ENCODE peak calls at places on chromosome 5, in four cellular contexts. X is GM12878, T is NT2/D1, I is K562. G is an unnamed sample.
A peak's percentile ranks its signal among the peaks of the same experiment; 100 is the strongest.

GRCh38 chr5:143101740-143102386 is 301.6 kb downstream of the NR3C1 start:
- DNase-seq in X (no peak), T (no peak), I (no peak), G (no peak)

GRCh38 chr5:169970911-169971436 is 9.3 kb downstream of the INSYN2B start:
- DNase-seq in X (no peak), T (no peak), I (no peak), G (no peak)

GRCh38 chr5:132747693-132748440 is 641 bp downstream of the CCNI2 start:
- DNase-seq in X (no peak), T (no peak), I (no peak), G (no peak)

GRCh38 chr5:164359260-164359930 is 854.0 kb downstream of the MAT2B start:
- DNase-seq in X (no peak), T (no peak), I (no peak), G (no peak)

GRCh38 chr5:131966551-131966950 is 21.1 kb upstream of the MEIKIN start:
- DNase-seq in X (no peak), T (no peak), I (no peak), G (no peak)

GRCh38 chr5:87746891-87747366 is 334.2 kb upstream of the CCNH start:
- DNase-seq in X (no peak), T (no peak), I (no peak), G (peak; percentile 75)

GRCh38 chr5:58317808-58318207 is 142.1 kb downstream of the PLK2 start:
- DNase-seq in X (no peak), T (no peak), I (no peak), G (no peak)

GRCh38 chr5:88518131-88519016 is 249.7 kb upstream of the TMEM161B start:
- DNase-seq in X (no peak), T (no peak), I (no peak), G (no peak)

GRCh38 chr5:56649569-56649968 is 165.8 kb upstream of the MAP3K1 start:
- DNase-seq in X (no peak), T (no peak), I (no peak), G (no peak)

GRCh38 chr5:35856186-35857003 is at the start of gene IL7R:
- DNase-seq in X (no peak), T (no peak), I (no peak), G (no peak)

GRCh38 chr5:139678751-139679750 is 30.9 kb downstream of the CXXC5 start:
- DNase-seq in X (no peak), T (no peak), I (no peak), G (no peak)

GRCh38 chr5:175444060-175444904 is at the start of gene DRD1:
- DNase-seq in X (no peak), T (no peak), I (peak; percentile 61), G (no peak)

GRCh38 chr5:127976991-127977717 is 106.4 kb upstream of the SLC12A2 start:
- DNase-seq in X (no peak), T (no peak), I (no peak), G (no peak)

GRCh38 chr5:174817610-174818009 is 93.2 kb downstream of the MSX2 start:
- DNase-seq in X (no peak), T (no peak), I (no peak), G (no peak)

GRCh38 chr5:169029087-169029486 is 271.9 kb downstream of the SLIT3 start:
- DNase-seq in X (no peak), T (no peak), I (no peak), G (no peak)

GRCh38 chr5:148378670-148379069 is 5.1 kb upstream of the FBXO38 start:
- DNase-seq in X (no peak), T (no peak), I (no peak), G (no peak)

GRCh38 chr5:1298067-1298551 is 3.2 kb upstream of the TERT start:
- DNase-seq in X (no peak), T (no peak), I (no peak), G (no peak)

GRCh38 chr5:133825631-133826289 is 142.7 kb downstream of the C5orf15 start:
- DNase-seq in X (peak; percentile 77), T (no peak), I (no peak), G (no peak)

GRCh38 chr5:90134892-90135291 is 274.7 kb downstream of the CETN3 start:
- DNase-seq in X (no peak), T (no peak), I (no peak), G (no peak)

GRCh38 chr5:31187591-31187990 is 5.9 kb upstream of the CDH6 start:
- DNase-seq in X (no peak), T (no peak), I (no peak), G (no peak)

GRCh38 chr5:171724771-171725609 is 60.6 kb upstream of the SMIM23 start:
- DNase-seq in X (no peak), T (no peak), I (no peak), G (no peak)

GRCh38 chr5:120463991-120464626 is at the start of gene PRR16:
- DNase-seq in X (no peak), T (no peak), I (peak; percentile 22), G (no peak)

GRCh38 chr5:54361683-54362411 is 51.5 kb upstream of the ARL15 start:
- DNase-seq in X (no peak), T (no peak), I (no peak), G (no peak)

GRCh38 chr5:134423376-134423775 is 11.7 kb upstream of the CDKN2AIPNL start:
- DNase-seq in X (no peak), T (no peak), I (no peak), G (no peak)

GRCh38 chr5:80755634-80756033 is 100.9 kb upstream of the DHFR start:
- DNase-seq in X (peak; percentile 66), T (no peak), I (no peak), G (no peak)

GRCh38 chr5:176837707-176838115 is 27.4 kb downstream of the UNC5A start:
- DNase-seq in X (no peak), T (peak; percentile 78), I (peak; percentile 86), G (peak; percentile 61)

GRCh38 chr5:147223951-147224791 is 10.7 kb upstream of the STK32A start:
- DNase-seq in X (no peak), T (peak; percentile 15), I (no peak), G (peak; percentile 36)

GRCh38 chr5:177538876-177539275 is 15.5 kb downstream of the FAM193B start:
- DNase-seq in X (no peak), T (no peak), I (no peak), G (no peak)

GRCh38 chr5:68374770-68375518 is 159.4 kb downstream of the PIK3R1 start:
- DNase-seq in X (no peak), T (no peak), I (no peak), G (no peak)

GRCh38 chr5:1100652-1101574 is 10.9 kb downstream of the SLC12A7 start:
- DNase-seq in X (no peak), T (no peak), I (no peak), G (no peak)

GRCh38 chr5:157827429-157827828 is 31.5 kb downstream of the CLINT1 start:
- DNase-seq in X (no peak), T (no peak), I (no peak), G (no peak)

GRCh38 chr5:138408023-138408422 is 30.8 kb upstream of the REEP2 start:
- DNase-seq in X (peak; percentile 42), T (no peak), I (no peak), G (no peak)

GRCh38 chr5:18314192-18314778 is 680.0 kb downstream of the TAF11L14 start:
- DNase-seq in X (no peak), T (no peak), I (peak; percentile 20), G (peak; percentile 6)

GRCh38 chr5:76256116-76256889 is 146.8 kb upstream of the IQGAP2 start:
- DNase-seq in X (no peak), T (peak; percentile 58), I (peak; percentile 36), G (peak; percentile 52)

DNA sequence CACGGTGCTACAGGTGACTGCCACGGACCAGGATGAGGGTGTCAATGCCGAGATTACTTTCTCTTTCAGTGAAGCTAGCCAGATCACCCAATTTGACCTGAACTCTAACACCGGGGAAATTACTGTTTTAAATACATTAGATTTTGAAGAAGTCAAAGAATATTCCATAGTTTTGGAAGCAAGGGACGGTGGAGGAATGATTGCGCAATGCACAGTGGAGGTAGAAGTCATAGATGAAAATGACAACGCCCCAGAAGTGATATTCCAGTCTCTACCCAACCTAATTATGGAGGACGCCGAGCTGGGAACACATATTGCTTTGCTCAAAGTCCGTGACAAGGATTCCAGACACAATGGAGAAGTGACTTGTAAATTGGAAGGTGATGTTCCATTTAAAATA is 1.2 kb downstream of the PCDHGB4 start:
- DNase-seq in X (no peak), T (no peak), I (no peak), G (no peak)
- H3K9me3 ChIP-seq in X (peaks cover 5% of the 10 kb centered on the region), T (peaks cover 10% of the 10 kb centered on the region), I (no peaks in the 10 kb centered on the region), G (no peaks in the 10 kb centered on the region)

DNA sequence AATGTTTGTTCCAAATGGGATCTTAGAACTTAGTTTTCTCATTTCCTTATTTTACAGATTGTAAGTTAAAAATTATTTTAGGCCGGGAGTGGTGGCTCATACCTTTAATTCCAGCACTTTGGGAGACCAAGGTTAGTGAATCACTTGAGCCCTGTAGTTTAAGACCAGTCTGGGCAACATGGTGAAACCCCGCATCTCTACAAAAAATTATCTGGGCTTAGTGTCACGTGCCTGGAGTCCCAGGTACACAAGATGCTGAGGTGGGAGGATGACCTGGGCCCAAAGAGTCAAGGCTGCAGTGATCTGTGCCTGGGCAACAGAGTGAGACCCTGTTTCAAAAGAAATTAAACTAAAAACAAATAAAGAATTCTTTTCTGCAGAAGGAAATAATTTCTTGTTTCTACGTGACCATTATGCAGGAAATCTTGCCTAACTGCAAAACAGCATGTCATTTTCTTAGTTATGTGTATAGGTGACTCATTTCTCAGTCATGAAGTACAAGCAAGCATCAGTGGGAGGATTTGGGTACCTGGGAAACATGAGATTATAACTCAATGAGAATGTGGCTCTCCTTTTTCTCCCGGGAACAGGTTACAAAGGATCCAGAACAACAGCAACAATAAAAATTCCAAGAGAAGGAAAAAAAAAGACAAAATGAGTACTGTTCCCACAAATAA is 375.1 kb upstream of the ST8SIA4 start:
- DNase-seq in X (no peak), T (no peak), I (no peak), G (no peak)
- TF ChIP-seq YY1 in X (no peak), T (no peak), I (no peak), G (no peak)

GRCh38 chr5:79235222-79235577 is 731 bp upstream of the JMY start:
- DNase-seq in X (no peak), T (no peak), I (no peak), G (no peak)

GRCh38 chr5:79236970-79237734 is 1.2 kb downstream of the JMY start:
- DNase-seq in X (no peak), T (no peak), I (peak; percentile 41), G (no peak)

GRCh38 chr5:79237735-79238560 is 2.0 kb downstream of the JMY start:
- DNase-seq in X (no peak), T (no peak), I (no peak), G (no peak)

GRCh38 chr5:79235578-79236363 is at the start of gene JMY:
- DNase-seq in X (no peak), T (peak; percentile 51), I (peak; percentile 90), G (peak; percentile 55)

DNA sequence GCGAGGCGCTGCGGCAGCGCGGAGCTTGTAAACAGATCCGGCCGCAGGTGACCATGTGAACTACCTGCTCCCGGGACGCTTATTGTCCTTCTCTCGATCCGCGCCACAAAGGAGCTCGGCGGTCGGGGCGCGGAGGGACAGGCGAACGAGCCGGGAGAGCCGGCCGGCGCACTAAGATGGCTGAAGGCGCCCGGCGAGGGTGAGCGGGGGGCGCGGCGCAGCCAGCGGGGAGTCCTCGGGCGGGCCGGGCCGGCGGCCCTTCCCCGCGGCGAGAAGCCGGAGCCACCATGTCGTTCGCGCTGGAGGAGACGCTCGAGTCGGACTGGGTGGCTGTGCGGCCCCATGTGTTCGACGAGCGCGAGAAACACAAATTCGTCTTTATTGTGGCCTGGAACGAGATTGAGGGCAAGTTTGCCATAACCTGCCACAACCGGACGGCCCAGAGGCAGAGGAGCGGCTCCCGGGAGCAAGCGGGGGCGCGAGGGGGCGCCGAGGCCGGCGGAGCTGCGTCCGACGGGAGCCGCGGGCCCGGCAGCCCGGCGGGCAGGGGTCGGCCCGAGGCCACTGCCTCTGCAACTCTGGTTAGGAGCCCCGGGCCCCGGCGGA is 536 bp downstream of the JMY start:
- DNase-seq in X (no peak), T (no peak), I (peak; percentile 56), G (no peak)
- H3K4me1 ChIP-seq in X (peaks cover 5% of the 10 kb centered on the region), T (no peaks in the 10 kb centered on the region), I (no peaks in the 10 kb centered on the region), G (peaks cover 6% of the 10 kb centered on the region)

GRCh38 chr5:3929799-3930198 is 334.2 kb downstream of the IRX1 start:
- DNase-seq in X (no peak), T (no peak), I (no peak), G (no peak)
- H3K9me3 ChIP-seq in X (no peaks in the 10 kb centered on the region), T (no peaks in the 10 kb centered on the region), I (no peaks in the 10 kb centered on the region), G (peaks cover 7% of the 10 kb centered on the region)

G was measured in HCT116.